ENCODE peak calls at places on chromosome 6, in eight cellular contexts. M is B cell; U is astrocyte of the spinal cord; Z is NCI-H1436 treated with DMSO at 0.1 percent for 48 hours; O is Karpas-422; Y is retinal pigment epithelial cell; C is progenitor cell of endocrine pancreas; P is activated CD4-positive, alpha-beta T cell treated with anti-CD3 and anti-CD28 coated beads, Interleukin-2, amount 10 ng/mL, durations not matched to agents 24 days and 14 days. A is an unnamed sample.

GRCh38 chr6:170344631-170345576 is 38.3 kb downstream of the FAM120B start:
- DNase-seq in O (no peak), P (peak), Y (no peak), C (no peak), M (no peak), U (peak), Z (no peak), A (no peak)

GRCh38 chr6:170523256-170524187 is 29.6 kb downstream of the PSMB1 start:
- DNase-seq in P (no peak), M (no peak), C (no peak), O (no peak), Z (no peak), U (no peak), Y (no peak), A (no peak)

GRCh38 chr6:61168878-61169277 is 1117.1 kb downstream of the KHDRBS2 start:
- DNase-seq in M (no peak), C (no peak), Z (no peak), P (no peak), O (no peak), Y (no peak), U (no peak), A (no peak)

GRCh38 chr6:81821449-81821848 is 69.0 kb upstream of the TENT5A start:
- DNase-seq in C (no peak), U (no peak), P (no peak), Y (no peak), Z (no peak), M (no peak), O (no peak), A (no peak)

GRCh38 chr6:34982424-34982852 is 93.4 kb downstream of the ANKS1A start:
- DNase-seq in O (peak), Z (no peak), M (no peak), P (no peak), Y (no peak), C (no peak), U (peak), A (peak)

GRCh38 chr6:119076173-119076965 is 2.1 kb downstream of the FAM184A start:
- DNase-seq in Z (no peak), C (no peak), P (peak), Y (no peak), O (no peak), U (no peak), M (no peak), A (no peak)

GRCh38 chr6:38459291-38459690 is 180.4 kb downstream of the BTBD9 start:
- DNase-seq in Z (no peak), M (no peak), Y (no peak), U (peak), C (no peak), P (no peak), O (no peak), A (no peak)

GRCh38 chr6:52263709-52264320 is 19.5 kb upstream of the IL17F start:
- DNase-seq in M (peak), P (peak), U (peak), Y (peak), Z (no peak), O (peak), C (peak), A (no peak)

GRCh38 chr6:22828179-22829062 is 259.1 kb downstream of the HDGFL1 start:
- DNase-seq in Y (peak), Z (no peak), P (no peak), M (no peak), U (peak), C (peak), O (no peak), A (peak)

GRCh38 chr6:33744001-33744848 is 2.5 kb downstream of the IP6K3 start:
- DNase-seq in C (peak), U (peak), Z (peak), P (peak), O (peak), Y (peak), M (peak), A (peak)

GRCh38 chr6:11890849-11891248 is 112.2 kb upstream of the ADTRP start:
- DNase-seq in M (no peak), Z (no peak), U (peak), C (no peak), P (no peak), Y (no peak), O (no peak), A (no peak)

GRCh38 chr6:30238178-30238795 is 25.1 kb upstream of the TRIM26 start:
- DNase-seq in O (peak), U (no peak), Y (no peak), P (peak), M (peak), C (no peak), Z (no peak), A (peak)

GRCh38 chr6:42190784-42191183 is 4.0 kb downstream of the GUCA1B start:
- DNase-seq in U (peak), Y (peak), O (no peak), P (no peak), C (no peak), Z (no peak), M (no peak), A (no peak)

GRCh38 chr6:7282097-7282906 is 30.7 kb downstream of the SSR1 start:
- DNase-seq in C (no peak), M (no peak), U (no peak), Y (no peak), Z (no peak), O (no peak), P (peak), A (no peak)

GRCh38 chr6:89792881-89793280 is 26.7 kb downstream of the MDN1 start:
- DNase-seq in U (peak), Z (no peak), O (peak), M (no peak), P (peak), C (no peak), Y (no peak), A (peak)

GRCh38 chr6:100257661-100258395 is 206.9 kb downstream of the SIM1 start:
- DNase-seq in C (no peak), U (peak), M (no peak), Z (peak), P (no peak), Y (no peak), O (peak), A (no peak)

GRCh38 chr6:135318728-135319469 is 137.8 kb downstream of the MYB start:
- DNase-seq in C (no peak), M (no peak), Y (no peak), P (no peak), O (no peak), Z (no peak), U (no peak), A (no peak)

GRCh38 chr6:141335889-141336288 is 796.8 kb upstream of the GJE1 start:
- DNase-seq in Y (no peak), M (no peak), U (no peak), O (no peak), C (no peak), P (no peak), Z (no peak), A (no peak)